ENCODE peak calls at places on chromosomes 12 and 14, in four cellular contexts. K is adipocyte, A is ovary, V is cardiac fibroblast. L is an unnamed sample.

GRCh38 chr12:128586630-128587029 is 237.1 kb downstream of the SLC15A4 start:
- DNase-seq in K (no peak), A (no peak), V (no peak), L (no peak)

GRCh38 chr14:103402700-103403099 is 17.5 kb downstream of the MARK3 start:
- DNase-seq in K (peak), A (no peak), V (peak), L (no peak)

GRCh38 chr14:54606178-54606577 is 39.2 kb downstream of the SAMD4A start:
- DNase-seq in K (no peak), A (no peak), V (peak), L (no peak)

GRCh38 chr12:3246253-3246652 is 169.1 kb downstream of the TSPAN9 start:
- DNase-seq in K (no peak), A (no peak), V (no peak), L (no peak)

GRCh38 chr12:47085815-47086252 is 6.1 kb upstream of the AMIGO2 start:
- DNase-seq in K (peak), A (no peak), V (peak), L (peak)

GRCh38 chr14:64209428-64210165 is 84.6 kb downstream of the ESR2 start:
- DNase-seq in K (no peak), A (peak), V (peak), L (no peak)

GRCh38 chr14:97602438-97603117 is 805.4 kb downstream of the VRK1 start:
- DNase-seq in K (no peak), A (no peak), V (no peak), L (peak)

GRCh38 chr12:121388421-121388981 is 11.4 kb upstream of the RNF34 start:
- DNase-seq in K (peak), A (no peak), V (peak), L (peak)

GRCh38 chr14:22556990-22557623 is 31.9 kb downstream of the DAD1 start:
- DNase-seq in K (peak), A (peak), V (peak), L (peak)

GRCh38 chr12:109111775-109112491 is 4.5 kb upstream of the ACACB start:
- DNase-seq in K (peak), A (peak), V (peak), L (peak)